ENCODE peak calls at places on chromosomes 4 and X, in six cellular contexts. One of them, this sample, is unnamed.
A peak's percentile ranks its signal among the peaks of the same experiment; 100 is the strongest.

GRCh38 chr4:23382880-23383279 is 507.0 kb downstream of the PPARGC1A start:
- DNase-seq in NT2/D1: no peak
- DNase-seq in neural progenitor cell: no peak
- DNase-seq in IMR-90: peak; percentile 43
- DNase-seq in HepG2: no peak
- DNase-seq in adipocyte: no peak
- DNase-seq in this sample: no peak

GRCh38 chr4:159012381-159012780 is 90.5 kb upstream of the RAPGEF2 start:
- DNase-seq in neural progenitor cell: no peak
- DNase-seq in NT2/D1: no peak
- DNase-seq in adipocyte: peak; percentile 64
- DNase-seq in HepG2: no peak
- DNase-seq in IMR-90: peak; percentile 56
- DNase-seq in this sample: peak; percentile 67

GRCh38 chrX:129698150-129698549 is 40.6 kb upstream of the XPNPEP2 start:
- DNase-seq in neural progenitor cell: no peak
- DNase-seq in NT2/D1: no peak
- DNase-seq in HepG2: peak; percentile 17
- DNase-seq in adipocyte: no peak
- DNase-seq in IMR-90: no peak
- DNase-seq in this sample: no peak

GRCh38 chr4:109434793-109435080 is 1.1 kb downstream of the SEC24B start:
- DNase-seq in NT2/D1: no peak
- DNase-seq in IMR-90: peak; percentile 37
- DNase-seq in adipocyte: no peak
- DNase-seq in neural progenitor cell: no peak
- DNase-seq in HepG2: no peak
- DNase-seq in this sample: no peak

GRCh38 chr4:117800636-117801035 is 233.7 kb upstream of the NDST3 start:
- DNase-seq in IMR-90: no peak
- DNase-seq in HepG2: no peak
- DNase-seq in neural progenitor cell: no peak
- DNase-seq in NT2/D1: no peak
- DNase-seq in adipocyte: no peak
- DNase-seq in this sample: no peak

GRCh38 chrX:47311857-47312774 is 58.3 kb upstream of the ZNF157 start:
- DNase-seq in HepG2: peak; percentile 45
- DNase-seq in IMR-90: peak; percentile 63
- DNase-seq in neural progenitor cell: peak; percentile 59
- DNase-seq in adipocyte: peak; percentile 68
- DNase-seq in NT2/D1: no peak
- DNase-seq in this sample: peak; percentile 62

GRCh38 chrX:73647212-73647611 is 84.2 kb downstream of the CHIC1 start:
- DNase-seq in NT2/D1: no peak
- DNase-seq in HepG2: no peak
- DNase-seq in adipocyte: no peak
- DNase-seq in IMR-90: no peak
- DNase-seq in neural progenitor cell: no peak
- DNase-seq in this sample: no peak

GRCh38 chr4:87092389-87093141 is 127.9 kb downstream of the KLHL8 start:
- DNase-seq in adipocyte: peak; percentile 84
- DNase-seq in HepG2: peak; percentile 62
- DNase-seq in IMR-90: peak; percentile 91
- DNase-seq in neural progenitor cell: no peak
- DNase-seq in NT2/D1: no peak
- DNase-seq in this sample: peak; percentile 98

GRCh38 chr4:87973283-87974169 is 2.0 kb upstream of the SPP1 start:
- DNase-seq in HepG2: peak; percentile 63
- DNase-seq in adipocyte: peak; percentile 82
- DNase-seq in NT2/D1: peak; percentile 65
- DNase-seq in IMR-90: peak; percentile 84
- DNase-seq in neural progenitor cell: peak; percentile 69
- DNase-seq in this sample: peak; percentile 79

GRCh38 chr4:107823870-107824366 is 814 bp upstream of the SGMS2 start:
- DNase-seq in neural progenitor cell: no peak
- DNase-seq in NT2/D1: no peak
- DNase-seq in HepG2: no peak
- DNase-seq in IMR-90: no peak
- DNase-seq in adipocyte: no peak
- DNase-seq in this sample: no peak

GRCh38 chr4:33715996-33716395 is 2528.3 kb downstream of the ARAP2 start:
- DNase-seq in HepG2: no peak
- DNase-seq in adipocyte: peak; percentile 85
- DNase-seq in neural progenitor cell: no peak
- DNase-seq in IMR-90: no peak
- DNase-seq in NT2/D1: no peak
- DNase-seq in this sample: peak; percentile 76

GRCh38 chrX:73214366-73215094 is at the start of gene NAP1L2:
- DNase-seq in neural progenitor cell: peak; percentile 61
- DNase-seq in IMR-90: no peak
- DNase-seq in adipocyte: peak; percentile 8
- DNase-seq in NT2/D1: peak; percentile 22
- DNase-seq in HepG2: no peak
- DNase-seq in this sample: peak; percentile 62

GRCh38 chrX:132622130-132622529 is 133.3 kb upstream of the MBNL3 start:
- DNase-seq in neural progenitor cell: no peak
- DNase-seq in IMR-90: peak; percentile 35
- DNase-seq in adipocyte: peak; percentile 25
- DNase-seq in NT2/D1: no peak
- DNase-seq in HepG2: no peak
- DNase-seq in this sample: peak; percentile 13

GRCh38 chr4:3821580-3822229 is 55.5 kb downstream of the ADRA2C start:
- DNase-seq in NT2/D1: no peak
- DNase-seq in HepG2: no peak
- DNase-seq in IMR-90: no peak
- DNase-seq in adipocyte: no peak
- DNase-seq in neural progenitor cell: no peak
- DNase-seq in this sample: no peak

GRCh38 chrX:131703646-131704045 is 159.8 kb downstream of the OR13H1 start:
- DNase-seq in adipocyte: peak; percentile 4
- DNase-seq in HepG2: no peak
- DNase-seq in NT2/D1: no peak
- DNase-seq in neural progenitor cell: no peak
- DNase-seq in IMR-90: no peak
- DNase-seq in this sample: peak; percentile 3

GRCh38 chrX:110698696-110699095 is 96.9 kb downstream of the CHRDL1 start:
- DNase-seq in HepG2: no peak
- DNase-seq in NT2/D1: no peak
- DNase-seq in neural progenitor cell: no peak
- DNase-seq in adipocyte: no peak
- DNase-seq in IMR-90: no peak
- DNase-seq in this sample: no peak

GRCh38 chrX:40262641-40263560 is 165.1 kb upstream of the BCOR start:
- DNase-seq in HepG2: peak; percentile 8
- DNase-seq in IMR-90: peak; percentile 41
- DNase-seq in neural progenitor cell: no peak
- DNase-seq in adipocyte: peak; percentile 48
- DNase-seq in NT2/D1: no peak
- DNase-seq in this sample: peak; percentile 29

GRCh38 chr4:2353222-2354107 is 65.0 kb downstream of the ZFYVE28 start:
- DNase-seq in IMR-90: no peak
- DNase-seq in HepG2: no peak
- DNase-seq in NT2/D1: no peak
- DNase-seq in adipocyte: no peak
- DNase-seq in neural progenitor cell: no peak
- DNase-seq in this sample: no peak

GRCh38 chr4:83340692-83341343 is 6.2 kb upstream of the HPSE start:
- DNase-seq in IMR-90: no peak
- DNase-seq in NT2/D1: no peak
- DNase-seq in adipocyte: no peak
- DNase-seq in HepG2: no peak
- DNase-seq in neural progenitor cell: no peak
- DNase-seq in this sample: no peak

GRCh38 chrX:50180073-50180940 is 20.5 kb downstream of the AKAP4 start:
- DNase-seq in adipocyte: no peak
- DNase-seq in NT2/D1: no peak
- DNase-seq in HepG2: peak; percentile 66
- DNase-seq in IMR-90: no peak
- DNase-seq in neural progenitor cell: no peak
- DNase-seq in this sample: no peak

GRCh38 chr4:39732728-39733127 is 34.8 kb downstream of the UBE2K start:
- DNase-seq in adipocyte: peak; percentile 86
- DNase-seq in IMR-90: peak; percentile 90
- DNase-seq in HepG2: no peak
- DNase-seq in neural progenitor cell: no peak
- DNase-seq in NT2/D1: no peak
- DNase-seq in this sample: peak; percentile 78

GRCh38 chr4:8255698-8256441 is 13.7 kb upstream of the HTRA3 start:
- DNase-seq in IMR-90: peak; percentile 43
- DNase-seq in HepG2: no peak
- DNase-seq in NT2/D1: no peak
- DNase-seq in neural progenitor cell: no peak
- DNase-seq in adipocyte: peak; percentile 16
- DNase-seq in this sample: no peak

GRCh38 chrX:30787012-30787411 is 102.0 kb downstream of the TAB3 start:
- DNase-seq in NT2/D1: no peak
- DNase-seq in neural progenitor cell: no peak
- DNase-seq in adipocyte: no peak
- DNase-seq in HepG2: no peak
- DNase-seq in IMR-90: no peak
- DNase-seq in this sample: no peak

GRCh38 chr4:55372259-55372658 is 23.5 kb upstream of the TMEM165 start:
- DNase-seq in NT2/D1: no peak
- DNase-seq in IMR-90: peak; percentile 76
- DNase-seq in neural progenitor cell: no peak
- DNase-seq in adipocyte: no peak
- DNase-seq in HepG2: no peak
- DNase-seq in this sample: no peak

GRCh38 chr4:99458911-99459447 is 23.8 kb upstream of the ADH7 start:
- DNase-seq in NT2/D1: no peak
- DNase-seq in HepG2: no peak
- DNase-seq in adipocyte: peak; percentile 30
- DNase-seq in IMR-90: peak; percentile 4
- DNase-seq in neural progenitor cell: no peak
- DNase-seq in this sample: peak; percentile 89

GRCh38 chrX:55220119-55220794 is at the start of gene PAGE5:
- DNase-seq in IMR-90: no peak
- DNase-seq in HepG2: no peak
- DNase-seq in neural progenitor cell: no peak
- DNase-seq in adipocyte: no peak
- DNase-seq in NT2/D1: no peak
- DNase-seq in this sample: no peak

GRCh38 chr4:148778980-148779675 is 336.9 kb upstream of the NR3C2 start:
- DNase-seq in NT2/D1: no peak
- DNase-seq in neural progenitor cell: no peak
- DNase-seq in HepG2: no peak
- DNase-seq in adipocyte: no peak
- DNase-seq in IMR-90: peak; percentile 49
- DNase-seq in this sample: peak; percentile 29

GRCh38 chrX:327660-328126 is 9.1 kb upstream of the GTPBP6 start:
- DNase-seq in HepG2: no peak
- DNase-seq in adipocyte: no peak
- DNase-seq in NT2/D1: no peak
- DNase-seq in IMR-90: no peak
- DNase-seq in neural progenitor cell: no peak
- DNase-seq in this sample: no peak

GRCh38 chrX:330726-331144 is 12.1 kb upstream of the GTPBP6 start:
- DNase-seq in adipocyte: no peak
- DNase-seq in NT2/D1: no peak
- DNase-seq in HepG2: no peak
- DNase-seq in IMR-90: no peak
- DNase-seq in neural progenitor cell: no peak
- DNase-seq in this sample: no peak

GRCh38 chrX:331145-331771 is 12.7 kb upstream of the GTPBP6 start:
- DNase-seq in NT2/D1: no peak
- DNase-seq in IMR-90: peak; percentile 28
- DNase-seq in adipocyte: peak; percentile 70
- DNase-seq in neural progenitor cell: peak; percentile 47
- DNase-seq in HepG2: no peak
- DNase-seq in this sample: no peak

GRCh38 chrX:331772-332495 is 13.3 kb upstream of the GTPBP6 start:
- DNase-seq in NT2/D1: no peak
- DNase-seq in neural progenitor cell: no peak
- DNase-seq in HepG2: no peak
- DNase-seq in IMR-90: no peak
- DNase-seq in adipocyte: no peak
- DNase-seq in this sample: no peak

GRCh38 chrX:329291-329910 is 10.8 kb upstream of the GTPBP6 start:
- DNase-seq in neural progenitor cell: no peak
- DNase-seq in adipocyte: no peak
- DNase-seq in NT2/D1: no peak
- DNase-seq in IMR-90: no peak
- DNase-seq in HepG2: no peak
- DNase-seq in this sample: no peak
- H3K9ac ChIP-seq in neural progenitor cell: no peak overlapping the region
- H3K9ac ChIP-seq in adipocyte: no peak overlapping the region
- H3K9ac ChIP-seq in NT2/D1: no peak overlapping the region
- H3K9ac ChIP-seq in IMR-90: no peak overlapping the region
- H3K9ac ChIP-seq in HepG2: no peak overlapping the region
- H3K9ac ChIP-seq in this sample: no peak overlapping the region

GRCh38 chrX:137565318-137565904 is 516 bp upstream of the ZIC3 start:
- DNase-seq in IMR-90: no peak
- DNase-seq in adipocyte: no peak
- DNase-seq in neural progenitor cell: peak; percentile 24
- DNase-seq in HepG2: no peak
- DNase-seq in NT2/D1: no peak
- DNase-seq in this sample: no peak
- H3K9ac ChIP-seq in IMR-90: no peak overlapping the region
- H3K9ac ChIP-seq in adipocyte: no peak overlapping the region
- H3K9ac ChIP-seq in neural progenitor cell: no peak overlapping the region
- H3K9ac ChIP-seq in HepG2: no peak overlapping the region
- H3K9ac ChIP-seq in NT2/D1: peak overlapping the region; percentile 86
- H3K9ac ChIP-seq in this sample: no peak overlapping the region

GRCh38 chr4:184825394-184826314 is at the start of gene ACSL1:
- DNase-seq in neural progenitor cell: peak; percentile 93
- DNase-seq in adipocyte: peak; percentile 89
- DNase-seq in NT2/D1: no peak
- DNase-seq in IMR-90: peak; percentile 53
- DNase-seq in HepG2: peak; percentile 39
- DNase-seq in this sample: peak; percentile 56
- H3K9ac ChIP-seq in neural progenitor cell: no peak within 1 kb of the TSS
- H3K9ac ChIP-seq in adipocyte: peak within 1 kb of the TSS; percentile 91
- H3K9ac ChIP-seq in NT2/D1: peak within 1 kb of the TSS; percentile 70
- H3K9ac ChIP-seq in IMR-90: peak within 1 kb of the TSS; percentile 41
- H3K9ac ChIP-seq in HepG2: peak within 1 kb of the TSS; percentile 50
- H3K9ac ChIP-seq in this sample: peak within 1 kb of the TSS; percentile 46

DNA sequence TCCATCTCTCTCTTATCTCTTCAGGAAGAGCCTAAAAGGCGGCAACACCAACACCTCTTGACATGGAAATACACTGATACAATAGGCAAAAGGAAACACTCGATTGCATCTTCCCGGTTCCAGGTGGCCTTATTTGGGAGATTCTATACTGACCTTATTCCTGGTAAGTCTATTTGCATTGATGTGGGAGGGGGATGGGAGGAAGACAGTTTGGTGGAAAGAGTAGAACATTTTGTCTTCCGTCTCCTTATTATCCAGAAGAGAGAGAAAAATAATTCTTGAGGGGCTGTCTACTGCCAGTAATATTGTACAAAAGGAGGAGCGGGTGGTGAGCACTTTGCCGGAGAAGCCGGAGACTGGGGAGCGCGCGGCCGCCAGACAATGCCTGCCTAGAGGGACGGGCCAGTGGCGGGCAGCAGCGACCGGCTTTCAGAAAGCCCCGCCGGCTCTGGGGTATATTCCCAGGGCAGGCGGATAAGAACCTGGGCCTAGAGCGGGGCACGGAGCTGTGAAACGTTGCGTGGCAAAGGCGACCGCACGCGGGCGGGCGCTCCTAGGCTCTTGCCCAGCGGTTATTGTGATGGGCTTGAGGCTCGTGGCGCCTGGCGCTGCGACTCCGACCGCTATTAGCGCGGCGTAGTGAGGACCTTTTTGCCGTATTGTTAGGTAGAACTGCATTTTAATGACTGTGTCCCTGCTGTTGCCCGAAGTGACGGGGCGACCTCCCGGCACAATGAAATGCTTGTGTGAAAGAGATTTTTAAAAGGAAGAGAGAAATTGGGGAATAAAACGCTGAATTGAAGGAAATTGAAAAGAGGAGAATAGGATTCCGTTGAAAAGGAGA is 520 bp downstream of the PRDM8 start:
- DNase-seq in NT2/D1: no peak
- DNase-seq in adipocyte: peak; percentile 62
- DNase-seq in HepG2: no peak
- DNase-seq in neural progenitor cell: peak; percentile 81
- DNase-seq in IMR-90: no peak
- DNase-seq in this sample: no peak
- H3K9ac ChIP-seq in NT2/D1: no peak overlapping the region
- H3K9ac ChIP-seq in adipocyte: no peak overlapping the region
- H3K9ac ChIP-seq in HepG2: no peak overlapping the region
- H3K9ac ChIP-seq in neural progenitor cell: no peak overlapping the region
- H3K9ac ChIP-seq in IMR-90: peak overlapping the region; percentile 37
- H3K9ac ChIP-seq in this sample: no peak overlapping the region

This sample was measured in mammary epithelial cell.